ENCODE peak calls at places on chromosome 1, in five cellular contexts. H is stimulated activated naive B cell treated with anti-CD40 and anti-IgM and Interleukin-4, amounts not matched to agents 10 μg/mL and 1 μg/mL and 100 μg/mL, for 72 hours; T is mesendoderm; D is M059J; C is thoracic aorta. G is an unnamed sample.

GRCh38 chr1:53552981-53553733 is 94.0 kb downstream of the DMRTB1 start:
- DNase-seq in H (no peak), C (no peak), D (peak), T (no peak), G (no peak)

GRCh38 chr1:8047686-8048522 is 21.8 kb upstream of the ERRFI1 start:
- DNase-seq in H (no peak), D (peak), T (no peak), C (no peak), G (peak)

GRCh38 chr1:24912359-24913273 is 17.5 kb downstream of the RUNX3 start:
- DNase-seq in H (no peak), T (no peak), D (peak), C (no peak), G (no peak)

GRCh38 chr1:167059045-167059728 is 31.0 kb downstream of the GPA33 start:
- DNase-seq in C (no peak), D (peak), T (peak), H (peak), G (peak)

GRCh38 chr1:41678141-41678878 is 193.8 kb upstream of the EDN2 start:
- DNase-seq in T (peak), C (no peak), D (peak), H (peak), G (no peak)

GRCh38 chr1:145908653-145909052 is 1.2 kb downstream of the ITGA10 start:
- DNase-seq in H (no peak), T (no peak), C (no peak), D (peak), G (no peak)

GRCh38 chr1:56516539-56517252 is 62.7 kb downstream of the PLPP3 start:
- DNase-seq in H (peak), T (peak), C (no peak), D (peak), G (peak)

GRCh38 chr1:30409476-30410152 is 313.8 kb downstream of the MATN1 start:
- DNase-seq in T (no peak), C (no peak), H (no peak), D (peak), G (no peak)

GRCh38 chr1:200367841-200368534 is 41.8 kb downstream of the ZNF281 start:
- DNase-seq in D (peak), C (no peak), T (no peak), H (no peak), G (no peak)

GRCh38 chr1:40818264-40818961 is 34.8 kb downstream of the KCNQ4 start:
- DNase-seq in C (no peak), D (no peak), H (peak), T (peak), G (peak)

G was measured in RWPE1.